ENCODE peak calls at places on chromosomes 5 and 9, in four cellular contexts. H, Y, J and A are unnamed samples.
A peak's percentile ranks its signal among the peaks of the same experiment; 100 is the strongest.

GRCh38 chr5:147441191-147441695 is 68.6 kb downstream of the DPYSL3 start:
- DNase-seq in H (no peak), Y (no peak), J (no peak), A (no peak)

GRCh38 chr9:87793292-87793691 is 67.4 kb downstream of the CTSL start:
- DNase-seq in H (peak; percentile 88), Y (peak; percentile 32), J (peak; percentile 94), A (peak; percentile 69)

GRCh38 chr5:88128813-88129212 is 139.8 kb downstream of the TMEM161B start:
- DNase-seq in H (no peak), Y (no peak), J (no peak), A (no peak)

GRCh38 chr5:34655354-34655991 is 655 bp upstream of the RAI14 start:
- DNase-seq in H (peak; percentile 90), Y (peak; percentile 89), J (peak; percentile 87), A (peak; percentile 76)

GRCh38 chr9:123033864-123034598 is 564 bp downstream of the GPR21 start:
- DNase-seq in H (no peak), Y (no peak), J (no peak), A (peak; percentile 8)

GRCh38 chr9:90428517-90428916 is 214.1 kb downstream of the DIRAS2 start:
- DNase-seq in H (no peak), Y (no peak), J (no peak), A (no peak)

GRCh38 chr5:113634957-113635356 is 121.5 kb downstream of the YTHDC2 start:
- DNase-seq in H (no peak), Y (no peak), J (no peak), A (no peak)

GRCh38 chr9:93952784-93953491 is 2.2 kb downstream of the BARX1 start:
- DNase-seq in H (no peak), Y (peak; percentile 55), J (no peak), A (peak; percentile 43)

GRCh38 chr9:113511047-113511521 is 47.6 kb downstream of the RGS3 start:
- DNase-seq in H (no peak), Y (no peak), J (no peak), A (no peak)

GRCh38 chr5:43171441-43171840 is 20.6 kb upstream of the NIM1K start:
- DNase-seq in H (no peak), Y (no peak), J (no peak), A (no peak)

GRCh38 chr9:25442517-25442916 is 235.7 kb downstream of the TUSC1 start:
- DNase-seq in H (no peak), Y (no peak), J (no peak), A (peak; percentile 8)

GRCh38 chr9:118674942-118675341 is 694.3 kb downstream of the BRINP1 start:
- DNase-seq in H (no peak), Y (no peak), J (no peak), A (no peak)

GRCh38 chr9:75229605-75230332 is 141.5 kb downstream of the OSTF1 start:
- DNase-seq in H (no peak), Y (peak; percentile 14), J (no peak), A (peak; percentile 68)

GRCh38 chr5:71948206-71948605 is 159.1 kb upstream of the MAP1B start:
- DNase-seq in H (no peak), Y (no peak), J (no peak), A (no peak)

GRCh38 chr9:98256632-98257218 is 1.3 kb upstream of the TBC1D2 start:
- DNase-seq in H (peak; percentile 43), Y (no peak), J (no peak), A (no peak)

GRCh38 chr5:134138416-134139376 is 24.2 kb downstream of the TCF7 start:
- DNase-seq in H (peak; percentile 76), Y (no peak), J (peak; percentile 54), A (no peak)

GRCh38 chr5:98769006-98769255 is 4.5 kb upstream of the RGMB start:
- DNase-seq in H (peak; percentile 86), Y (no peak), J (no peak), A (peak; percentile 80)

GRCh38 chr5:124301850-124302249 is 444.6 kb downstream of the ZNF608 start:
- DNase-seq in H (peak; percentile 53), Y (peak; percentile 85), J (peak; percentile 62), A (peak; percentile 21)

GRCh38 chr5:100430268-100430900 is 104.8 kb upstream of the FAM174A start:
- DNase-seq in H (peak; percentile 21), Y (peak; percentile 62), J (peak; percentile 55), A (peak; percentile 66)

DNA sequence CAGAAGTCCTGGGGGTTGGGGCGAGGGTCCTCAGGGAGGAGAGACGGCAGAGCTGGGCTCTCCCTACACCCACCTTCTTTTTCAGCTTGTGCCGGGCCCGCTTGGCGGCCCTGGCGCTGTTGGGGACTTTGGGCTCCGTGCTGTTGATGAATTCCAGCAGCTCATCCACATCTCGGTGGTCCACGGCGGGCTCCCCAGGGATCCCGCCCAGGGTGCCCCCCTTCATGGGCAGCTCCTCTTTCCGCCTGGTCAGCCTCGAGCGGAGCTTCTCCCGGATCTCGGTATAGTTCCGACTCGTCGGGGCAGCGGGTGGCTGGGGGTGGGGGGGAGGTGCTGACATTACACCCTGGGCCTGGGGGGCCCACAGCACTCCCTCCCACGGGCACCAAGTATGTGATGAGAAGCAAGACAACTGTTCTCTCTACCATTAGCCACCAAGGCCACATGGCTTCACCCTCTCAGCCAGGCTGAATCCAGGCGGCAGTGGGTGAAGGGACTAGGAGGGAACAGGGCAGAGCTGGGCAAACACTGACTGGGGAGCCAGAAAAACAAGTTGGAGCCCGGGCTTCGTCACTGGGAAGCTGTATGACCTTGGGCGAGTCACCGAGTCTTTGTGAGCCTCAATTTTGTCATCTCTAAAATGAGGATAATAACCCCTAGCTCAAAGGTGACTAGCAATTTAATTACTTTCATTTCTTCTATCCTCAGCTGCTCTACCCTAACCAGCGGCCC is 14.6 kb upstream of the DDX41 start:
- DNase-seq in H (no peak), Y (no peak), J (no peak), A (no peak)
- H3K36me3 ChIP-seq in H (peaks cover 66% of the 10 kb centered on the region), Y (peaks cover 17% of the 10 kb centered on the region), J (peaks cover 93% of the 10 kb centered on the region), A (no peaks in the 10 kb centered on the region)

GRCh38 chr5:74085782-74086181 is 459.8 kb downstream of the ARHGEF28 start:
- DNase-seq in H (no peak), Y (peak; percentile 27), J (no peak), A (no peak)
- H3K4me2 ChIP-seq in H (no peak overlapping the region), Y (no peak overlapping the region), J (no peak overlapping the region), A (no peak overlapping the region)

DNA sequence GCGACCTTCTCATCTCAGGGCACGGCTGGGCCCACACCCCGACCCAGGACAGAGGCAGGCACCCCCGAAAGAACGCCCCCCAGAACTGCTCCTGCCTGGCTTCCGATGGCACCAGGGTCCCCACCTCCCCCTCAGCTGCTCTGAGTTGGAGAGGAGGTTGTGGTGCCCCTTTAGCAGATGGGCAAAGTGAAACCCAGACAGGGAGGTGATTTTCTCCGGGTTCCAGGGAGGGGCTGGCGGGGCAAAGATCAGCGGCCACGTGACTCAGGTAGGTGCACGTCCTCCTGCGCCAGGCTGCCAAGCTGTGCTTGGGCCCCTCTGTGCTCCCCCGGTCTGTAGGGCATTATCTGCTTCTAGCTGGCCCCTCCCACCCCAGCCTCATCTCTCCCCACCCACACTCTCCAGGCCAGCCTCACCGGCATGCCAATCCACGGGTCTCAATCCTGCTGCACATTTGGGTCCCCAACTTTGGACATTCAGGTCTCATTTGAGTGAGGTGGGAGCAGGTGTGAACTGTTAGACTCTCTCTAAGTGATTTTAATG is 85.1 kb upstream of the RAPGEF1 start:
- DNase-seq in H (peak; percentile 64), Y (no peak), J (no peak), A (no peak)
- H3K27me3 ChIP-seq in H (peaks cover 62% of the 10 kb centered on the region), Y (no peaks in the 10 kb centered on the region), J (peaks cover 48% of the 10 kb centered on the region), A (no peaks in the 10 kb centered on the region)

GRCh38 chr9:99736291-99736690 is 85.4 kb upstream of the NR4A3 start:
- DNase-seq in H (peak; percentile 49), Y (no peak), J (no peak), A (no peak)
- H3K36me3 ChIP-seq in H (no peaks in the 10 kb centered on the region), Y (no peaks in the 10 kb centered on the region), J (no peaks in the 10 kb centered on the region), A (no peaks in the 10 kb centered on the region)

GRCh38 chr5:126508251-126508961 is 85.2 kb downstream of the GRAMD2B start:
- DNase-seq in H (no peak), Y (no peak), J (peak; percentile 54), A (no peak)
- H3K4me2 ChIP-seq in H (no peak overlapping the region), Y (no peak overlapping the region), J (no peak overlapping the region), A (no peak overlapping the region)

GRCh38 chr9:68533678-68534077 is 7.0 kb downstream of the TMEM252 start:
- DNase-seq in H (no peak), Y (no peak), J (peak; percentile 64), A (peak; percentile 22)

DNA sequence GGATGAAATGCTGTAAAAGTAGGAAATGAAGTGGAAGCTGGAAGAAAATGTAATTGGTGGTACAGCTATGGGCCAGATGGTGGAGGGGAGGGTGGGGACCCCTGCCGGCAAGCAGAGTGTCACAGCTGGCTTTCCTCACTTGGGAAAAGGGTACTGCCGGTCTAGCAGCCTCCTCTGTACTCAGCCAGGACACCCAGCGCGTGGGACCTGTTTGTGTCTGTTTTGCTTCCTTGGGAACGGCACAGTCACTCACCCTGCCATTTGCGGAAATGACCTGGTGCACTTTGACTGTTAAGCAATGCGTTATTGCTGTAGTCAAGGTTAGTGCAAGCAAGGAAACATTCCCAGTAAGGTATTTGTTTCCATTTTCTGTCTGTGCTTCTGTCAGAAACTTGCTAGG is 10.1 kb downstream of the TMEM252 start:
- DNase-seq in H (no peak), Y (peak; percentile 75), J (peak; percentile 90), A (peak; percentile 77)
- H3K27me3 ChIP-seq in H (no peaks in the 10 kb centered on the region), Y (no peaks in the 10 kb centered on the region), J (no peaks in the 10 kb centered on the region), A (no peaks in the 10 kb centered on the region)

DNA sequence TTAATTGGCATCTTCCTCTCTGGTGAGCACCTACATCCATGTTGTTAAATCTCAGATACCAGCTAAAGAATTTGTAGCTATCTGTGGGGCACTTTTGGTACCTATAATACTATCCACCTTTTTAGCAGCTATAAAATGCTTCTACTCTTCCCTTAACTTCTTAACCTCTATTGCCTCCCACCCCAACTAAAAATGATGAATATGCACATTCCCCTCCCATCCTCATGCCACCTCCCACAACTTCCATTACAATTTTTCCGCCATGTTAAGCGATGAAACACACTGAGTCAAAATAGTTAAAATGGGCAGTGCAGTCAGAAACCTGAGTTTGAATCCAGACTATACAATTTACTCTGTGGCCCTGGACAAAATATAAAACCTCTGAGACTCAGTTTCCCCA is 10.1 kb downstream of the SSBP2 start:
- DNase-seq in H (no peak), Y (no peak), J (no peak), A (no peak)
- H3K36me3 ChIP-seq in H (no peaks in the 10 kb centered on the region), Y (no peaks in the 10 kb centered on the region), J (no peaks in the 10 kb centered on the region), A (no peaks in the 10 kb centered on the region)

DNA sequence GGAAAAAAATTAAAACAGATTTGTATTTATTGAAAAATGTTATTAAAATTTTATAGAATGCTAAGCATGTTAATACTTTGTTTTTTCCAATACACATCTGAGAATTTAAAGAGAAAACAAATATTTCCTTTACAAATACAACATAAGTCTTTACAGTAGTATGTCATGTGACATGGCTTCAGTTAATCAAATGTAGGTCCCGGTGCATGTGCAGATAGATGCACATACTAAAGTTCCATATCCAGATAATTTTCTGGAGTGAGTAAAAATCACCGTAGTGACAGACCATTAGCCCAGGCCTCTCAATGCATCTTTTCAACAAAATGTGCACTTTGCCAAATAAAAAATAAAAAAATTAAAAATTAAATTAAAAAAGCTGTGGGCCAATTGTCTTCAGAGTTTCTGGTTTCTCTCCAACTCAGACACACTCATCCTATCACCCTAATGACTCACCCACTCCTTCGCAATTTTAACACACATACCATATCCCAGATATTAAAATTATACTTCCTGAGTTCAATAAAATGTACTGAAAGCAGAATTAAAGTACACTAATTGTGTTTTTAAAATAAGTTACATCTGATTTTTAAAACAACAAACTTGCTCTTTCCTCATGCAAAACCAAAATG is 508.1 kb downstream of the NR2F1-AS1 start:
- DNase-seq in H (no peak), Y (no peak), J (no peak), A (no peak)
- H3K4me2 ChIP-seq in H (no peak overlapping the region), Y (no peak overlapping the region), J (no peak overlapping the region), A (no peak overlapping the region)